ENCODE peak calls at places on chromosomes 3 and 15, in ten cellular contexts. L is thoracic aorta, I is stomach, X is progenitor cell of endocrine pancreas, C is adrenal gland, W is GM10248, K is IMR-90, Y is type B pancreatic cell, A is neural crest cell, J is glutamatergic neuron. G is an unnamed sample.

GRCh38 chr3:16884084-16884747 is 539 bp upstream of the PLCL2 start:
- DNase-seq in L (no peak), I (peak; percentile 58), X (peak; percentile 80), C (peak; percentile 70), W (peak; percentile 90), K (peak; percentile 6), Y (peak; percentile 81), A (peak; percentile 81), J (peak; percentile 92), G (peak; percentile 91)

GRCh38 chr3:101631397-101631796 is 45.5 kb downstream of the ZBTB11 start:
- DNase-seq in L (no peak), I (no peak), X (no peak), C (no peak), W (no peak), K (no peak), Y (no peak), A (no peak), J (no peak), G (no peak)

GRCh38 chr15:101496198-101496986 is 6.9 kb upstream of the PCSK6 start:
- DNase-seq in L (no peak), I (no peak), X (no peak), C (no peak), W (peak; percentile 31), K (no peak), Y (no peak), A (no peak), J (no peak), G (peak; percentile 19)

GRCh38 chr15:63352808-63353207 is 28.8 kb downstream of the CA12 start:
- DNase-seq in L (no peak), I (no peak), X (no peak), C (no peak), W (no peak), K (no peak), Y (no peak), A (no peak), J (no peak), G (no peak)

GRCh38 chr15:65530318-65531111 is at the start of gene HACD3:
- DNase-seq in L (peak; percentile 37), I (peak; percentile 90), X (peak; percentile 92), C (peak; percentile 86), W (peak; percentile 98), K (peak; percentile 69), Y (peak; percentile 95), A (peak; percentile 91), J (peak; percentile 95), G (peak; percentile 96)

GRCh38 chr3:58392191-58392590 is 41.4 kb downstream of the PDHB start:
- DNase-seq in L (no peak), I (no peak), X (no peak), C (no peak), W (no peak), K (no peak), Y (no peak), A (no peak), J (no peak), G (no peak)

GRCh38 chr3:21561472-21561871 is 189.5 kb downstream of the ZNF385D start:
- DNase-seq in L (no peak), I (no peak), X (no peak), C (no peak), W (no peak), K (no peak), Y (no peak), A (no peak), J (no peak), G (no peak)

GRCh38 chr3:72380193-72380592 is 468.1 kb downstream of the SHQ1 start:
- DNase-seq in L (no peak), I (no peak), X (no peak), C (peak; percentile 8), W (no peak), K (peak; percentile 47), Y (no peak), A (no peak), J (no peak), G (no peak)

GRCh38 chr3:52298147-52299098 is 10.8 kb downstream of the GLYCTK start:
- DNase-seq in L (no peak), I (no peak), X (no peak), C (peak; percentile 41), W (no peak), K (no peak), Y (no peak), A (no peak), J (no peak), G (no peak)

GRCh38 chr3:52297242-52298146 is 9.9 kb downstream of the GLYCTK start:
- DNase-seq in L (no peak), I (no peak), X (no peak), C (no peak), W (no peak), K (no peak), Y (no peak), A (no peak), J (no peak), G (no peak)

GRCh38 chr3:52301042-52301441 is 13.4 kb downstream of the GLYCTK start:
- DNase-seq in L (no peak), I (no peak), X (no peak), C (no peak), W (no peak), K (no peak), Y (no peak), A (no peak), J (no peak), G (no peak)

GRCh38 chr3:52299247-52299657 is 11.6 kb downstream of the GLYCTK start:
- DNase-seq in L (no peak), I (no peak), X (no peak), C (no peak), W (no peak), K (no peak), Y (no peak), A (peak; percentile 43), J (no peak), G (no peak)

DNA sequence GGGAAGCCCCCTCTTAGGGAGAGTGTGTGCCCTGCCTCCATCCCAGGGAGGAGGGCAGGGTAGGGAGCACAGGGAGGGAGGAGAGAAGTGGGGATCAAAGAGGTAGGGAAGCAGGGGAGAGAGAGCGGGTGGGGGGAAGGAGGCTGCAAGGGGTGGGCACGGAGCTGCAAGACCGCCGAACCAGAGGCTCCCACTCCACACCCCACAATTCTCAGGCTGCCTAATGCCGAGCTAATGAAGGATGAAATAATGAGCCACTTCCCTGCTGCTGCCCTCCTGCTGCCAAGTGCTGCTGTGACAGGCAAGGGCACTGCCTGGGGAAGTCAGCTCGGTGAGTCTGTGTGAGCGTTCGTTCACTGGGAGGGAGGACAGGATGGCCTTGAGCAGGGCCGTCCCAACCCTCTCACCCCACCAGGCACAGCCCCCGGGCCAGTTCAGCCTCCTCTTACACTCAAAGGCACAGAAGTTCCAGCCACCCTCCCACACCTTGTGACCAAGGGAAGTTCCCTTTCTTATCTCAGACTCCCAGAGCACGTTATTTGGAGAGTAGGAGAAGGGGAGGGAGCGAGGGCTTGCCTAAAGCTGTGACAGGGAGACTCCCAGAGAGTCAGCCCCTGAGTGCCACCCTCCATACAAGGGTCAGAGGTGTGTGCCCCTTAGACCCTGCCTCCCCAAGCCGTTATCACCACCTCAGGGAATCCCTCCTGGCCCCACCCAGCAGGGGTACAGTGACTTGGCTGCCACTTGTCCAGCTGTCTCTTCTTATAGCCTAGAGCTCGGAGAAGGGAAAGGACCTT is 12.4 kb downstream of the GLYCTK start:
- DNase-seq in L (no peak), I (peak; percentile 62), X (no peak), C (peak; percentile 95), W (peak; percentile 63), K (peak; percentile 34), Y (no peak), A (peak; percentile 20), J (no peak), G (no peak)
- TF ChIP-seq CTCF in L (no peak), I (peak; percentile 15), X (peak; percentile 15), C (peak; percentile 33), W (no peak), K (no peak), Y (peak; percentile 13), A (peak; percentile 33), J (no peak), G (peak; percentile 7)

GRCh38 chr3:15241341-15241740 is 35.3 kb downstream of the CAPN7 start:
- DNase-seq in L (no peak), I (no peak), X (no peak), C (peak; percentile 59), W (peak; percentile 33), K (no peak), Y (no peak), A (no peak), J (peak; percentile 60), G (peak; percentile 22)
- TF ChIP-seq CTCF in L (no peak), I (no peak), X (peak; percentile 22), C (peak; percentile 40), W (peak; percentile 37), K (peak; percentile 21), Y (peak; percentile 46), A (peak; percentile 32), J (peak; percentile 26), G (peak; percentile 33)

GRCh38 chr3:65425880-65426279 is 612.8 kb downstream of the MAGI1 start:
- DNase-seq in L (no peak), I (no peak), X (no peak), C (no peak), W (no peak), K (peak; percentile 44), Y (no peak), A (no peak), J (no peak), G (no peak)
- TF ChIP-seq CTCF in L (peak; percentile 23), I (no peak), X (peak; percentile 50), C (peak; percentile 36), W (no peak), K (peak; percentile 48), Y (peak; percentile 68), A (peak; percentile 61), J (peak; percentile 41), G (no peak)

GRCh38 chr3:186612721-186613636 is at the start of gene AHSG:
- DNase-seq in L (no peak), I (no peak), X (no peak), C (no peak), W (no peak), K (no peak), Y (no peak), A (no peak), J (no peak), G (no peak)

GRCh38 chr3:186605561-186606545 is 7.0 kb upstream of the AHSG start:
- DNase-seq in L (no peak), I (no peak), X (no peak), C (no peak), W (no peak), K (no peak), Y (no peak), A (no peak), J (no peak), G (no peak)

GRCh38 chr3:186612065-186612464 is 795 bp upstream of the AHSG start:
- DNase-seq in L (no peak), I (no peak), X (no peak), C (no peak), W (no peak), K (no peak), Y (no peak), A (no peak), J (no peak), G (no peak)

GRCh38 chr3:186608624-186609215 is 4.1 kb upstream of the AHSG start:
- DNase-seq in L (no peak), I (no peak), X (no peak), C (no peak), W (no peak), K (no peak), Y (no peak), A (no peak), J (no peak), G (no peak)

DNA sequence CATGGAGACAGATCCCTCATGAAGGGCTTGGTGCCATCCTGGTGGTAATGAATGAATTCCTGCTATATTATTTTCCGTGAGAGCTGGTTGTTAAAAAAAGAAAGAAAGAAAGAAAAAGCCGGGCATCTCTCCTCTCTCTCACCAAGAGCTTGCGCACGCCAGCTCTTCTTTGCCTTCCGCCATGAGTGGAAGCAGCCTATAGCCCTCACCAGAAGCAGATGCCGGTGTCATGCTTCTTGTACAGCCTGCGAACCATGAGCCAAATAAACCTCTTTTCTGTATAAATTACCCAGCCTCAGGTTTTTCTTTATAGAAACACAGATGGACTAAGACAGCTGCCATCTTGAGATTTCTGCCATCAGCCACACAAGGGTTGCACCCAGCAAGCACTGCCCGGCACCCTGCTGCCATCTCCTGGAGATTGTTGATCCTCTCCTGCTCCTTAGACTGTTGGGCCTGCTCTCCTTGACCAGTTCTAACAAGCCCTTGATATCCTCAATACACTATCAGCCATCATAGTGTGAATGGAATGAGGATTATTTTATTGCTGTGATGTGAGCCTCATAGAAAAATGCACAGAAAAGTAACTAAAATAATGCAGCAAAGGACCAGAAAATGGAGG is 3.5 kb upstream of the AHSG start:
- DNase-seq in L (no peak), I (peak; percentile 41), X (no peak), C (peak; percentile 3), W (peak; percentile 42), K (no peak), Y (no peak), A (no peak), J (no peak), G (peak; percentile 29)
- TF ChIP-seq CTCF in L (no peak), I (no peak), X (no peak), C (no peak), W (peak; percentile 21), K (peak; percentile 15), Y (no peak), A (peak; percentile 15), J (no peak), G (peak; percentile 41)

G was measured in GM13977.